ENCODE peak calls at places on chromosomes 2 and 18, in seven cellular contexts. One of them, this sample, is unnamed.

GRCh38 chr2:226638576-226638975 is 161.0 kb downstream of the IRS1 start:
- DNase-seq in PC-9: no peak
- DNase-seq in left ventricle myocardium inferior: no peak
- DNase-seq in choroid plexus epithelial cell: peak; percentile 24
- DNase-seq in progenitor cell of endocrine pancreas: no peak
- DNase-seq in heart right ventricle: no peak
- DNase-seq in tibial nerve: no peak
- DNase-seq in this sample: no peak

GRCh38 chr2:167509585-167509984 is 621.3 kb downstream of the XIRP2 start:
- DNase-seq in PC-9: no peak
- DNase-seq in left ventricle myocardium inferior: no peak
- DNase-seq in choroid plexus epithelial cell: peak; percentile 68
- DNase-seq in progenitor cell of endocrine pancreas: no peak
- DNase-seq in heart right ventricle: no peak
- DNase-seq in tibial nerve: no peak
- DNase-seq in this sample: peak; percentile 91

GRCh38 chr2:241882090-241882625 is 12.6 kb downstream of the RTP5 start:
- DNase-seq in PC-9: no peak
- DNase-seq in left ventricle myocardium inferior: peak; percentile 59
- DNase-seq in choroid plexus epithelial cell: peak; percentile 23
- DNase-seq in progenitor cell of endocrine pancreas: no peak
- DNase-seq in heart right ventricle: peak; percentile 46
- DNase-seq in tibial nerve: peak; percentile 49
- DNase-seq in this sample: peak; percentile 25

GRCh38 chr2:209525834-209526281 is 102.0 kb downstream of the MAP2 start:
- DNase-seq in PC-9: peak; percentile 35
- DNase-seq in left ventricle myocardium inferior: no peak
- DNase-seq in choroid plexus epithelial cell: peak; percentile 93
- DNase-seq in progenitor cell of endocrine pancreas: no peak
- DNase-seq in heart right ventricle: no peak
- DNase-seq in tibial nerve: no peak
- DNase-seq in this sample: peak; percentile 81

GRCh38 chr2:10813085-10813748 is 632 bp upstream of the PDIA6 start:
- DNase-seq in PC-9: no peak
- DNase-seq in left ventricle myocardium inferior: no peak
- DNase-seq in choroid plexus epithelial cell: no peak
- DNase-seq in progenitor cell of endocrine pancreas: no peak
- DNase-seq in heart right ventricle: no peak
- DNase-seq in tibial nerve: no peak
- DNase-seq in this sample: no peak

GRCh38 chr2:66462196-66462825 is 27.4 kb downstream of the MEIS1 start:
- DNase-seq in PC-9: no peak
- DNase-seq in left ventricle myocardium inferior: no peak
- DNase-seq in choroid plexus epithelial cell: no peak
- DNase-seq in progenitor cell of endocrine pancreas: no peak
- DNase-seq in heart right ventricle: no peak
- DNase-seq in tibial nerve: no peak
- DNase-seq in this sample: no peak

GRCh38 chr2:215698566-215698965 is 262.7 kb upstream of the FN1 start:
- DNase-seq in PC-9: no peak
- DNase-seq in left ventricle myocardium inferior: no peak
- DNase-seq in choroid plexus epithelial cell: peak; percentile 92
- DNase-seq in progenitor cell of endocrine pancreas: no peak
- DNase-seq in heart right ventricle: no peak
- DNase-seq in tibial nerve: no peak
- DNase-seq in this sample: peak; percentile 98

GRCh38 chr2:29528891-29529520 is 392.4 kb downstream of the ALK start:
- DNase-seq in PC-9: no peak
- DNase-seq in left ventricle myocardium inferior: peak; percentile 59
- DNase-seq in choroid plexus epithelial cell: peak; percentile 56
- DNase-seq in progenitor cell of endocrine pancreas: no peak
- DNase-seq in heart right ventricle: peak; percentile 57
- DNase-seq in tibial nerve: no peak
- DNase-seq in this sample: peak; percentile 66

GRCh38 chr2:131365452-131365851 is 1.5 kb upstream of the RAB6D start:
- DNase-seq in PC-9: no peak
- DNase-seq in left ventricle myocardium inferior: no peak
- DNase-seq in choroid plexus epithelial cell: no peak
- DNase-seq in progenitor cell of endocrine pancreas: no peak
- DNase-seq in heart right ventricle: no peak
- DNase-seq in tibial nerve: no peak
- DNase-seq in this sample: no peak

GRCh38 chr2:29187926-29188325 is 72.7 kb downstream of the CLIP4 start:
- DNase-seq in PC-9: no peak
- DNase-seq in left ventricle myocardium inferior: no peak
- DNase-seq in choroid plexus epithelial cell: no peak
- DNase-seq in progenitor cell of endocrine pancreas: no peak
- DNase-seq in heart right ventricle: no peak
- DNase-seq in tibial nerve: no peak
- DNase-seq in this sample: peak; percentile 10

GRCh38 chr2:108607706-108608301 is 73.5 kb downstream of the LIMS1 start:
- DNase-seq in PC-9: no peak
- DNase-seq in left ventricle myocardium inferior: no peak
- DNase-seq in choroid plexus epithelial cell: peak; percentile 72
- DNase-seq in progenitor cell of endocrine pancreas: no peak
- DNase-seq in heart right ventricle: no peak
- DNase-seq in tibial nerve: no peak
- DNase-seq in this sample: peak; percentile 78

GRCh38 chr2:237232166-237232565 is 146.5 kb downstream of the COPS8 start:
- DNase-seq in PC-9: no peak
- DNase-seq in left ventricle myocardium inferior: no peak
- DNase-seq in choroid plexus epithelial cell: no peak
- DNase-seq in progenitor cell of endocrine pancreas: no peak
- DNase-seq in heart right ventricle: no peak
- DNase-seq in tibial nerve: no peak
- DNase-seq in this sample: no peak

GRCh38 chr2:10367472-10368439 is 65.1 kb downstream of the HPCAL1 start:
- DNase-seq in PC-9: no peak
- DNase-seq in left ventricle myocardium inferior: no peak
- DNase-seq in choroid plexus epithelial cell: no peak
- DNase-seq in progenitor cell of endocrine pancreas: no peak
- DNase-seq in heart right ventricle: no peak
- DNase-seq in tibial nerve: no peak
- DNase-seq in this sample: no peak

GRCh38 chr2:223668302-223668998 is 66.3 kb upstream of the SCG2 start:
- DNase-seq in PC-9: no peak
- DNase-seq in left ventricle myocardium inferior: no peak
- DNase-seq in choroid plexus epithelial cell: peak; percentile 84
- DNase-seq in progenitor cell of endocrine pancreas: no peak
- DNase-seq in heart right ventricle: no peak
- DNase-seq in tibial nerve: no peak
- DNase-seq in this sample: peak; percentile 46

GRCh38 chr2:70084973-70085710 is 2.1 kb upstream of the PCBP1 start:
- DNase-seq in PC-9: peak; percentile 41
- DNase-seq in left ventricle myocardium inferior: no peak
- DNase-seq in choroid plexus epithelial cell: no peak
- DNase-seq in progenitor cell of endocrine pancreas: no peak
- DNase-seq in heart right ventricle: no peak
- DNase-seq in tibial nerve: no peak
- DNase-seq in this sample: no peak

GRCh38 chr2:189848276-189848675 is 64.0 kb downstream of the PMS1 start:
- DNase-seq in PC-9: no peak
- DNase-seq in left ventricle myocardium inferior: no peak
- DNase-seq in choroid plexus epithelial cell: no peak
- DNase-seq in progenitor cell of endocrine pancreas: no peak
- DNase-seq in heart right ventricle: no peak
- DNase-seq in tibial nerve: no peak
- DNase-seq in this sample: peak; percentile 27

GRCh38 chr18:26963292-26963691 is 97.8 kb upstream of the AQP4 start:
- DNase-seq in PC-9: no peak
- DNase-seq in left ventricle myocardium inferior: no peak
- DNase-seq in choroid plexus epithelial cell: peak; percentile 22
- DNase-seq in progenitor cell of endocrine pancreas: no peak
- DNase-seq in heart right ventricle: no peak
- DNase-seq in tibial nerve: no peak
- DNase-seq in this sample: peak; percentile 3

GRCh38 chr2:202172439-202173191 is 65.8 kb downstream of the SUMO1 start:
- DNase-seq in PC-9: no peak
- DNase-seq in left ventricle myocardium inferior: no peak
- DNase-seq in choroid plexus epithelial cell: peak; percentile 36
- DNase-seq in progenitor cell of endocrine pancreas: no peak
- DNase-seq in heart right ventricle: no peak
- DNase-seq in tibial nerve: no peak
- DNase-seq in this sample: no peak

GRCh38 chr2:879540-879939 is 71.1 kb upstream of the SNTG2 start:
- DNase-seq in PC-9: no peak
- DNase-seq in left ventricle myocardium inferior: no peak
- DNase-seq in choroid plexus epithelial cell: no peak
- DNase-seq in progenitor cell of endocrine pancreas: no peak
- DNase-seq in heart right ventricle: no peak
- DNase-seq in tibial nerve: no peak
- DNase-seq in this sample: no peak

GRCh38 chr2:120901213-120901612 is 165.5 kb downstream of the GLI2 start:
- DNase-seq in PC-9: no peak
- DNase-seq in left ventricle myocardium inferior: peak; percentile 10
- DNase-seq in choroid plexus epithelial cell: no peak
- DNase-seq in progenitor cell of endocrine pancreas: no peak
- DNase-seq in heart right ventricle: no peak
- DNase-seq in tibial nerve: no peak
- DNase-seq in this sample: no peak

GRCh38 chr2:120898496-120898895 is 162.8 kb downstream of the GLI2 start:
- DNase-seq in PC-9: no peak
- DNase-seq in left ventricle myocardium inferior: no peak
- DNase-seq in choroid plexus epithelial cell: no peak
- DNase-seq in progenitor cell of endocrine pancreas: no peak
- DNase-seq in heart right ventricle: no peak
- DNase-seq in tibial nerve: no peak
- DNase-seq in this sample: no peak

GRCh38 chr2:120898961-120899360 is 163.3 kb downstream of the GLI2 start:
- DNase-seq in PC-9: no peak
- DNase-seq in left ventricle myocardium inferior: no peak
- DNase-seq in choroid plexus epithelial cell: no peak
- DNase-seq in progenitor cell of endocrine pancreas: no peak
- DNase-seq in heart right ventricle: no peak
- DNase-seq in tibial nerve: no peak
- DNase-seq in this sample: no peak

GRCh38 chr2:120899373-120899772 is 163.7 kb downstream of the GLI2 start:
- DNase-seq in PC-9: no peak
- DNase-seq in left ventricle myocardium inferior: no peak
- DNase-seq in choroid plexus epithelial cell: no peak
- DNase-seq in progenitor cell of endocrine pancreas: no peak
- DNase-seq in heart right ventricle: no peak
- DNase-seq in tibial nerve: no peak
- DNase-seq in this sample: no peak

DNA sequence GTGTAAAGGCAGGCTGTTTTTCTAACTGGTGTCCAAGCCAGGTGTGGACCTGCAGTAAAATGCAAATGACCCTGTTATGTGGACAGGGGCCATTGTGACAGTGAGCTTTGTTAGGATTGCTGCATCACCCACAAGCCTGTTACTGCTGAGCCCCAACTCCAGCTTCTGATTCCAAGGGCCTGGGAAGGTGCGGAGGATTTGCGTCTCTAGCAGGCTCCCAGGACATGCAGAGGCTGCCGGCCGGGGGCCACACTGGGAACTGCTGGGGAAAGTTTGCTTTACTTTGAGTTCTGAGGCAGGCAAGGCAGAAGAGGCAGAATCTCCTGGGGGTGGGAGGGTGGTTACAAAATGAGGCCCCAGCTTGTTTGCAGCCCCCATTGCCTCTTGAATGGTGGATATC is 164.1 kb downstream of the GLI2 start:
- DNase-seq in PC-9: no peak
- DNase-seq in left ventricle myocardium inferior: no peak
- DNase-seq in choroid plexus epithelial cell: no peak
- DNase-seq in progenitor cell of endocrine pancreas: no peak
- DNase-seq in heart right ventricle: no peak
- DNase-seq in tibial nerve: no peak
- DNase-seq in this sample: no peak
- TF ChIP-seq CTCF in PC-9: no peak
- TF ChIP-seq CTCF in left ventricle myocardium inferior: no peak
- TF ChIP-seq CTCF in choroid plexus epithelial cell: peak; percentile 30
- TF ChIP-seq CTCF in progenitor cell of endocrine pancreas: no peak
- TF ChIP-seq CTCF in heart right ventricle: no peak
- TF ChIP-seq CTCF in tibial nerve: no peak
- TF ChIP-seq CTCF in this sample: no peak

DNA sequence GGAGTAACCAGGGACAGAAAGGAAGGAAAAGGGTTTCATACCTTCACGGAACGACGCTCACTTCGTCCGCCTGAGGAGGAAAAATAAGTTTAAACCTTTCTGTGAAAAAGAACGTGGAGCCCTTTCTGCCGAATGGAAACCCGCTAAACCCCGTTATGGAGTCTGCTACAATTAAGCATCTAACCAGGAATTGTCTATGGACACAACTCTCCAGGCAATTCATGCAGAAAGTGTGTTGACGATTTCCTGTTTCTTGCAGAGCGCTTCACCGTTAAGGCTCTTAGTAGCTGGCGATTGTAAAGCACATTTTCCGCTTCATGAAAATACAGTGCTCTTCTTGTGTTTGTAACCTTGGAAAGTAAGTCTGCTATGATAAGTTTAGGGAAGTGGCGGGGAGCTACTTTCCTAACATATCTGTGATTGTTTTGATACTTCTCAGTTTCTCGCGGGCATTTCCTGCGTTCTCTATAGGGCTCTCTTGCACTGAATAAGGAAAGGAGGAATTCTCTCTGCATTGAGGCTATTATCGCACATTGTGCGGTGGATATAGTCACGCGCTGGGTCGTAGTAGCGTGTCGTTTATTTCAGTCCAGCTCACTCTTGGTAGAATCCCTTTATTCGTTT is 715 bp upstream of the PPP4R3B start:
- DNase-seq in PC-9: peak; percentile 40
- DNase-seq in left ventricle myocardium inferior: no peak
- DNase-seq in choroid plexus epithelial cell: peak; percentile 31
- DNase-seq in progenitor cell of endocrine pancreas: no peak
- DNase-seq in heart right ventricle: peak; percentile 7
- DNase-seq in tibial nerve: no peak
- DNase-seq in this sample: no peak
- TF ChIP-seq CTCF in PC-9: peak; percentile 44
- TF ChIP-seq CTCF in left ventricle myocardium inferior: no peak
- TF ChIP-seq CTCF in choroid plexus epithelial cell: no peak
- TF ChIP-seq CTCF in progenitor cell of endocrine pancreas: no peak
- TF ChIP-seq CTCF in heart right ventricle: no peak
- TF ChIP-seq CTCF in tibial nerve: no peak
- TF ChIP-seq CTCF in this sample: no peak

GRCh38 chr18:12821408-12821807 is 62.6 kb downstream of the PTPN2 start:
- DNase-seq in PC-9: no peak
- DNase-seq in left ventricle myocardium inferior: no peak
- DNase-seq in choroid plexus epithelial cell: no peak
- DNase-seq in progenitor cell of endocrine pancreas: no peak
- DNase-seq in heart right ventricle: no peak
- DNase-seq in tibial nerve: no peak
- DNase-seq in this sample: no peak
- TF ChIP-seq CTCF in PC-9: no peak
- TF ChIP-seq CTCF in left ventricle myocardium inferior: no peak
- TF ChIP-seq CTCF in choroid plexus epithelial cell: no peak
- TF ChIP-seq CTCF in progenitor cell of endocrine pancreas: no peak
- TF ChIP-seq CTCF in heart right ventricle: no peak
- TF ChIP-seq CTCF in tibial nerve: no peak
- TF ChIP-seq CTCF in this sample: no peak

GRCh38 chr2:143847257-143847656 is 672.7 kb downstream of the ZEB2 start:
- DNase-seq in PC-9: no peak
- DNase-seq in left ventricle myocardium inferior: no peak
- DNase-seq in choroid plexus epithelial cell: no peak
- DNase-seq in progenitor cell of endocrine pancreas: no peak
- DNase-seq in heart right ventricle: no peak
- DNase-seq in tibial nerve: no peak
- DNase-seq in this sample: no peak

GRCh38 chr2:143856973-143857372 is 662.9 kb downstream of the ZEB2 start:
- DNase-seq in PC-9: no peak
- DNase-seq in left ventricle myocardium inferior: no peak
- DNase-seq in choroid plexus epithelial cell: peak; percentile 34
- DNase-seq in progenitor cell of endocrine pancreas: no peak
- DNase-seq in heart right ventricle: no peak
- DNase-seq in tibial nerve: no peak
- DNase-seq in this sample: peak; percentile 6

GRCh38 chr2:143850084-143850483 is 669.8 kb downstream of the ZEB2 start:
- DNase-seq in PC-9: no peak
- DNase-seq in left ventricle myocardium inferior: no peak
- DNase-seq in choroid plexus epithelial cell: peak; percentile 15
- DNase-seq in progenitor cell of endocrine pancreas: no peak
- DNase-seq in heart right ventricle: no peak
- DNase-seq in tibial nerve: no peak
- DNase-seq in this sample: no peak

GRCh38 chr2:143852748-143853147 is 667.2 kb downstream of the ZEB2 start:
- DNase-seq in PC-9: no peak
- DNase-seq in left ventricle myocardium inferior: no peak
- DNase-seq in choroid plexus epithelial cell: no peak
- DNase-seq in progenitor cell of endocrine pancreas: no peak
- DNase-seq in heart right ventricle: no peak
- DNase-seq in tibial nerve: no peak
- DNase-seq in this sample: no peak
- TF ChIP-seq CTCF in PC-9: no peak
- TF ChIP-seq CTCF in left ventricle myocardium inferior: no peak
- TF ChIP-seq CTCF in choroid plexus epithelial cell: no peak
- TF ChIP-seq CTCF in progenitor cell of endocrine pancreas: no peak
- TF ChIP-seq CTCF in heart right ventricle: no peak
- TF ChIP-seq CTCF in tibial nerve: no peak
- TF ChIP-seq CTCF in this sample: no peak